ENCODE peak calls at places on chromosomes 12 and 14, in five cellular contexts. Z, D, A, J and B are unnamed samples.

GRCh38 chr12:69331846-69332684 is 16.1 kb upstream of the LYZ start:
- DNase-seq in J (no peak), Z (no peak), D (no peak), A (no peak), B (peak; percentile 81)

GRCh38 chr12:91172051-91172450 is 10.6 kb downstream of the DCN start:
- DNase-seq in D (no peak), Z (no peak), A (no peak), J (no peak), B (no peak)

GRCh38 chr14:103501041-103501870 is 21.4 kb downstream of the CKB start:
- DNase-seq in Z (no peak), J (no peak), A (no peak), D (no peak), B (no peak)

GRCh38 chr12:81543621-81544139 is 215.5 kb downstream of the PPFIA2 start:
- DNase-seq in J (no peak), A (no peak), D (no peak), Z (no peak), B (no peak)

GRCh38 chr12:95339086-95339788 is 121.6 kb downstream of the VEZT start:
- DNase-seq in J (no peak), Z (no peak), A (no peak), D (no peak), B (no peak)

GRCh38 chr12:89231686-89232085 is 120.6 kb downstream of the DUSP6 start:
- DNase-seq in J (no peak), Z (no peak), A (no peak), D (no peak), B (no peak)

GRCh38 chr12:46218509-46219095 is 50.2 kb downstream of the SLC38A1 start:
- DNase-seq in Z (no peak), J (no peak), A (no peak), D (no peak), B (peak; percentile 43)

GRCh38 chr14:60839657-60840056 is 105.1 kb downstream of the MNAT1 start:
- DNase-seq in Z (no peak), A (no peak), J (no peak), D (no peak), B (no peak)

DNA sequence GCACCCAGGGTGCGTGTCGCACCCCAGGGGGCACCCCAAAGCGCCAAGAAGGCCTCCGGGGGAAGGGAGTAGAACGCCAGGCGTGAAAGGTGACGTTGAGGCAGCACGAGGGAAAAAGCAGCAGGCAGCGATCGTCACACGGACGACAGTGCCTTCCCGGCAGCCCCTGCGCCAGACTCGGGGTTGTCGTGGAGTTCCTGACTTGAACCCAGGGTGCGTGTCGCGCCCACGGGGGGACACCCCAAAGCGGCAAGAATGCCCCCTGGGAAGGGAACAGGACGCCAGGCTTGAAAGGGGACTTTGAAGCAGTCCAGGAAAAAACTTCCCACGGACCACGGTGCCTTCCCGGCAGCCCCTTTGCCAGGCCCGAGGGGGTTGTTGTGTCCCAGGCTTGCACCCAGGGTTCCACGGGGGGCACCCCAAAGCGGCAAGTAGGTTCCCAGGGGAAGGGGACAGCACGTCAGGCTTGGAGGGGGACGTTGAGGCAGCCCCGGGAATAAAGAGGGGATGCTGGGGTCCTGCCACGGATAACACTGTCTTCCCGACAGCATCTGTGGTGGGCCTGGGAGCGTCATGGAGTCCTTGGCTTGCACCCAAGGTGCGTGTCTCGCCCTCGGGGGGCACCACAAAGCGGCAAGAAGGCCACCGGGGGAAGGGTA is 159.2 kb upstream of the ALG10B start:
- DNase-seq in J (no peak), D (no peak), Z (no peak), A (no peak), B (no peak)
- TF ChIP-seq POLR2AphosphoS5 in J (no peak), D (no peak), Z (no peak), A (no peak), B (no peak)

GRCh38 chr12:109695420-109695819 is 18.2 kb upstream of the FAM222A start:
- DNase-seq in D (no peak), Z (no peak), J (no peak), A (no peak), B (no peak)
- TF ChIP-seq REST in D (no peak), Z (no peak), J (no peak), A (no peak), B (no peak)

GRCh38 chr12:121916719-121917118 is 1.7 kb upstream of the CFAP251 start:
- DNase-seq in A (no peak), D (peak; percentile 86), J (no peak), Z (no peak), B (no peak)
- TF ChIP-seq CTCF in A (no peak), D (peak; percentile 84), J (peak; percentile 37), Z (peak; percentile 42), B (no peak)

GRCh38 chr12:24591079-24591626 is 357.7 kb downstream of the BCAT1 start:
- DNase-seq in D (peak; percentile 34), A (no peak), Z (no peak), J (no peak), B (no peak)
- TF ChIP-seq POLR2AphosphoS5 in D (no peak), A (no peak), Z (no peak), J (no peak), B (no peak)

GRCh38 chr12:30825341-30825740 is 70.6 kb upstream of the CAPRIN2 start:
- DNase-seq in D (no peak), A (no peak), J (no peak), Z (no peak), B (no peak)
- TF ChIP-seq REST in D (no peak), A (no peak), J (no peak), Z (no peak), B (no peak)

DNA sequence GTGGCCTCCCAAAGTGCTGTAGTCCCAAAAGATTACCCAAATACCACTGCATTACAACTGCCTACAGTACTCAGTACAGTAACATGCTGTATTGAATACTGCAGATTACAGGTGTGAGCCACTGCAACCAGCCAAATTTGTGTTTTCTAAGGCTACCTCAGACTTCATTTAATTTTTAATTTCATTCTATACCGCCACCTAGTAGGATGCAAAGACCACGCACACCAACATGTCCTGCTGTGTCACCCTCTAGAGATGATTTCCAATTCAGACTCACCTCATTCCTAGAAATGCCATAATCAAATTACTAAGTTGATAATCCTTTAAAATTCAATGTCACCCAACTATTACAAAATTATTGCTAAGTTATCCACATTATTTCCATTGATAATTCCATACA is 15.1 kb downstream of the DICER1 start:
- DNase-seq in A (no peak), Z (no peak), D (no peak), J (no peak), B (no peak)
- TF ChIP-seq CTCF in A (no peak), Z (no peak), D (peak; percentile 14), J (no peak), B (no peak)

GRCh38 chr14:93800038-93800937 is 12.0 kb upstream of the PRIMA1 start:
- DNase-seq in Z (no peak), J (no peak), A (no peak), D (no peak), B (no peak)
- TF ChIP-seq POLR2AphosphoS5 in Z (no peak), J (no peak), A (no peak), D (no peak), B (no peak)

DNA sequence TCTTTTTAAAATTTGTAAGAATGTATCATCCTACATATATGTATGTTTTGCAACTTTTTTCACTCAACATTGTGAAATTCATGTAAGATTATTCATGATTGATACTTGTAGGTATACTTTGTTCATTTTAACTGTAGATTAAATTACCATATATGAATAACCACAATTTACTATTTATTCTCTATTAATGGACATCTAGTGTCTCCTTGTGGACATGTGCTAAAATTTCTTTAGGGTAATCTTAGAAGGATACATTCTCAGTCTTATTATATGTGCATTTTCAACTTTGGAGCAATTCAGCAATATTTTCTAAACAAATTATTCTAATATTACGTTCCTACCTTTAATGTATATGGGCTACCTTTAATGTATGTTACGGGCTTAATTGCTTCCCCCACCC is 192.4 kb downstream of the FUT8 start:
- DNase-seq in Z (no peak), A (no peak), J (no peak), D (no peak), B (no peak)
- TF ChIP-seq REST in Z (no peak), A (no peak), J (no peak), D (no peak), B (no peak)